ENCODE peak calls at places on chromosomes 7 and 10, in eight cellular contexts. B, Z, T, U, Y, M, K and J are unnamed samples.

GRCh38 chr10:113945075-113945686 is 90.7 kb downstream of the NHLRC2 start:
- DNase-seq in B (no peak), Z (no peak), T (peak; percentile 73), U (no peak), Y (no peak), M (peak; percentile 50), K (no peak), J (no peak)

GRCh38 chr7:157981778-157982177 is 605.8 kb downstream of the PTPRN2 start:
- DNase-seq in B (no peak), Z (no peak), T (no peak), U (no peak), Y (no peak), M (no peak), K (no peak), J (no peak)

GRCh38 chr10:94349327-94349726 is 13.4 kb downstream of the NOC3L start:
- DNase-seq in B (no peak), Z (no peak), T (no peak), U (no peak), Y (no peak), M (peak; percentile 26), K (no peak), J (no peak)

GRCh38 chr7:360454-361100 is 70.6 kb downstream of the FOXL3 start:
- DNase-seq in B (no peak), Z (no peak), T (no peak), U (no peak), Y (no peak), M (no peak), K (peak; percentile 45), J (no peak)

GRCh38 chr10:51214897-51215227 is 140.6 kb downstream of the PRKG1 start:
- DNase-seq in B (no peak), Z (no peak), T (no peak), U (no peak), Y (no peak), M (no peak), K (no peak), J (no peak)

GRCh38 chr10:109624939-109625338 is 298.4 kb downstream of the XPNPEP1 start:
- DNase-seq in B (no peak), Z (no peak), T (no peak), U (no peak), Y (no peak), M (no peak), K (no peak), J (no peak)

GRCh38 chr7:35011085-35011484 is 26.2 kb downstream of the DPY19L1 start:
- DNase-seq in B (no peak), Z (no peak), T (no peak), U (no peak), Y (no peak), M (no peak), K (no peak), J (no peak)

GRCh38 chr10:69845574-69846251 is 44.0 kb downstream of the COL13A1 start:
- DNase-seq in B (no peak), Z (no peak), T (peak; percentile 74), U (no peak), Y (peak; percentile 71), M (peak; percentile 29), K (peak; percentile 85), J (no peak)

GRCh38 chr10:60818134-60818770 is 40.0 kb downstream of the CDK1 start:
- DNase-seq in B (no peak), Z (no peak), T (peak; percentile 79), U (no peak), Y (no peak), M (peak; percentile 85), K (no peak), J (no peak)

GRCh38 chr7:28998110-28998509 is 40.0 kb upstream of the TRIL start:
- DNase-seq in B (no peak), Z (no peak), T (no peak), U (no peak), Y (no peak), M (no peak), K (no peak), J (no peak)

GRCh38 chr10:16816142-16816541 is 1.1 kb downstream of the RSU1 start:
- DNase-seq in B (no peak), Z (no peak), T (peak; percentile 12), U (no peak), Y (no peak), M (peak; percentile 4), K (no peak), J (no peak)

DNA sequence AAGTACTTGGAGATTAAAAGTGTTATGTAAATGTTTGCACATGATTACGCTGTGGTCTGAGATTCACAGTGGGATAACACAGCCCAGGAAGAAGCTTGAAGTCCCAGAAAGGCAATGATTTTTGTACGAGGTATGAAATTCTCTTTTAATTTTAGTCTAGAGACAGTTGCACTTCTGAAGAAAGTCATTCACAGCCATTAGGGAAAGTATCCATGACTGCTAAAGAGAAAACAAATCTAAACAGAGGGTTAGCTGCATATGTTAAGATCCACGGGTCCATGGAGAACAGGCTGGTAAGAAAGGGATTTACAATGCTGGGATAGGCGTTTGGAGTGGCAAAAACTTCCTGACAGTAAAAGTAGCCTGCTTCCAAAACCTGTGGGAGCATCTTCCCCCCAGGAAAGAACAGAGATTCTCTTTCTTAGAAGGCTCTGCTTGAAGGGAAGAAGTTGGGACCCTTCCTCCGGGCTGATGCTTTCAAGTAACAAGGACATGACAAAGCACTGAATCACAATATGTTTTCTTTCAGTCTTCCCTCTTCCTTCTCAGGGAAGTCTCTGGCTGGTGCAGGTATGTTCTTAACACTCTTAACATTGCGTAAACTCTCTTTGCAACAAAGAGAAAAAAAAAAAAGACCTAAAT is 220.8 kb upstream of the CELF2 start:
- DNase-seq in B (no peak), Z (no peak), T (no peak), U (no peak), Y (no peak), M (peak; percentile 56), K (no peak), J (no peak)
- H3K4me3 ChIP-seq in B (peak overlapping the region; percentile 63), Z (no peak overlapping the region), T (no peak overlapping the region), U (no peak overlapping the region), Y (no peak overlapping the region), M (peak overlapping the region; percentile 1), K (no peak overlapping the region), J (no peak overlapping the region)

GRCh38 chr7:84190016-84190705 is 4.4 kb downstream of the SEMA3A start:
- DNase-seq in B (no peak), Z (no peak), T (peak; percentile 67), U (no peak), Y (no peak), M (peak; percentile 60), K (no peak), J (no peak)
- H3K4me3 ChIP-seq in B (no peak overlapping the region), Z (peak overlapping the region; percentile 35), T (no peak overlapping the region), U (no peak overlapping the region), Y (no peak overlapping the region), M (peak overlapping the region; percentile 5), K (no peak overlapping the region), J (no peak overlapping the region)

GRCh38 chr7:7972927-7973594 is 4.5 kb downstream of the GLCCI1 start:
- DNase-seq in B (no peak), Z (no peak), T (no peak), U (no peak), Y (no peak), M (no peak), K (no peak), J (no peak)
- H3K4me3 ChIP-seq in B (no peak overlapping the region), Z (no peak overlapping the region), T (no peak overlapping the region), U (no peak overlapping the region), Y (no peak overlapping the region), M (no peak overlapping the region), K (no peak overlapping the region), J (no peak overlapping the region)

GRCh38 chr10:49310460-49310859 is 11.5 kb downstream of the C10orf71 start:
- DNase-seq in B (no peak), Z (no peak), T (no peak), U (no peak), Y (no peak), M (no peak), K (no peak), J (no peak)
- H3K4me3 ChIP-seq in B (no peak overlapping the region), Z (no peak overlapping the region), T (no peak overlapping the region), U (no peak overlapping the region), Y (no peak overlapping the region), M (no peak overlapping the region), K (no peak overlapping the region), J (no peak overlapping the region)

GRCh38 chr7:50334341-50334994 is 30.0 kb downstream of the IKZF1 start:
- DNase-seq in B (no peak), Z (no peak), T (no peak), U (no peak), Y (no peak), M (no peak), K (no peak), J (no peak)

GRCh38 chr7:50333266-50333665 is 28.8 kb downstream of the IKZF1 start:
- DNase-seq in B (no peak), Z (no peak), T (no peak), U (no peak), Y (no peak), M (no peak), K (no peak), J (no peak)

GRCh38 chr7:50336909-50337703 is 32.6 kb downstream of the IKZF1 start:
- DNase-seq in B (no peak), Z (no peak), T (no peak), U (no peak), Y (no peak), M (no peak), K (no peak), J (no peak)

GRCh38 chr7:50335230-50335794 is 30.8 kb downstream of the IKZF1 start:
- DNase-seq in B (no peak), Z (no peak), T (no peak), U (no peak), Y (no peak), M (no peak), K (no peak), J (no peak)

DNA sequence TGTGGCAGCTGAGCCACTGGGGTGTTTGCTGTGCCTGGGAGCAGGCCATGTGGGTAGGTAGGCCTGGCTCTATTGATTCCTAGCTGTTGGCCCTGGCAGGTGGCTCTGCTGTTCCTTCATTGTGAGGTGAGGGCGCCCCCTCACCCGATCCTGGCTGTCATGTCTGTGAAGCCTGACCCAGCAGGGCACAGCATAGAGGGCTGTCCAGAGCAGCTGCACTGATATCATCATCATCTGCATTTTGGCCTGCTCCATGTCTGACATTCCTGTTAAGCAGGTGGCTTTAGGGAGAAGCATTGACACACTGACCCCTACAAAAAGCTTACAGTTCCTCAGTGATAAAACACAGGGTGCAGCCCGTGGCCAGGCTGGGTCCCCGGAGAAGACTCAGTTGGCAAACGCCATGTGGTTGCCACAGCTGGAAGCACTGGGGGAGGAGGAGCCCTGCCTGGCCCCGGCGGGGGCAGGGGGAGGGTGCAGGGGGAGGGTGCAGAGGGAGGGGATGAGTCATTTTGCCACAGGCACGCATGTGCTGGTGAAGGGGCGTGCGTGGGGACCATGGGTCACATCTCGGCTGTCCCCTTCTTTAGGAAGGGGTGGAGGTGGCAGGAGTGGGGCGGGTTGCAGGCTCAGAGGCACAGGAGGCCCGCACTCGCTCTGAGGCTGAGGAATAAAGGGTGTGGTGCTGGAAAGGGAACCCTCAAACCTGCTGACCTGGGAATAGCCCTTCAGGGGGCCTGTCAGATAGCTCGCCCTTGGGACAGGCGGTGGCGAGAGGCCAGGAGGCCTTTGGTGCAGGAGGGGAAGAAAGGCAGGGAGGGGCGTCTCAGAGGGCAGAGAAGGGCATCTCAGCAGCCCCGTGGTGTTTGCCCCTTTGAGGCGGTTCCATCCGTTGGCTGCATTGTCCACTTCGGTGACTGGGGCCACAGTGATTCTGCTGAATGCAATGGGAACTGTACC is 31.6 kb downstream of the IKZF1 start:
- DNase-seq in B (no peak), Z (no peak), T (no peak), U (no peak), Y (no peak), M (no peak), K (peak; percentile 85), J (no peak)
- H3K4me3 ChIP-seq in B (no peak overlapping the region), Z (no peak overlapping the region), T (no peak overlapping the region), U (no peak overlapping the region), Y (no peak overlapping the region), M (no peak overlapping the region), K (no peak overlapping the region), J (no peak overlapping the region)

GRCh38 chr7:99034932-99035722 is 108.8 kb downstream of the SMURF1 start:
- DNase-seq in B (no peak), Z (no peak), T (no peak), U (no peak), Y (no peak), M (no peak), K (no peak), J (no peak)
- H3K4me3 ChIP-seq in B (no peak overlapping the region), Z (no peak overlapping the region), T (no peak overlapping the region), U (no peak overlapping the region), Y (no peak overlapping the region), M (no peak overlapping the region), K (no peak overlapping the region), J (no peak overlapping the region)